ENCODE peak calls at places on chromosomes 4 and X, in six cellular contexts. C, O, D, I, L and W are unnamed samples.
A peak's percentile ranks its signal among the peaks of the same experiment; 100 is the strongest.

GRCh38 chrX:26032141-26032917 is 105.8 kb upstream of the MAGEB18 start:
- DNase-seq in C (no peak), O (no peak), D (no peak), I (peak; percentile 50), L (no peak), W (no peak)

GRCh38 chr4:102064747-102065442 is 274.4 kb downstream of the BANK1 start:
- DNase-seq in C (no peak), O (no peak), D (no peak), I (no peak), L (no peak), W (no peak)

GRCh38 chr4:69584135-69584534 is 55.3 kb downstream of the UGT2A2 start:
- DNase-seq in C (no peak), O (no peak), D (no peak), I (no peak), L (no peak), W (no peak)

GRCh38 chrX:79081895-79082512 is 62.5 kb upstream of the GPR174 start:
- DNase-seq in C (no peak), O (peak; percentile 1), D (no peak), I (peak; percentile 28), L (no peak), W (no peak)

GRCh38 chr4:107740381-107740780 is 20.3 kb upstream of the PAPSS1 start:
- DNase-seq in C (no peak), O (no peak), D (no peak), I (peak; percentile 10), L (no peak), W (no peak)

GRCh38 chr4:43547560-43547959 is 655.0 kb downstream of the GRXCR1 start:
- DNase-seq in C (no peak), O (no peak), D (no peak), I (no peak), L (no peak), W (no peak)

GRCh38 chr4:20684852-20685763 is 15.2 kb upstream of the PACRGL start:
- DNase-seq in C (no peak), O (no peak), D (no peak), I (peak; percentile 29), L (no peak), W (no peak)

GRCh38 chr4:3384391-3384770 is 57.4 kb upstream of the HGFAC start:
- DNase-seq in C (no peak), O (no peak), D (no peak), I (no peak), L (no peak), W (no peak)

GRCh38 chr4:8540586-8540985 is 39.6 kb upstream of the GPR78 start:
- DNase-seq in C (no peak), O (no peak), D (no peak), I (no peak), L (no peak), W (no peak)

GRCh38 chr4:3766207-3766790 is at the start of gene ADRA2C:
- DNase-seq in C (no peak), O (peak; percentile 35), D (no peak), I (no peak), L (no peak), W (peak; percentile 67)

GRCh38 chr4:180134116-180134866 is 2108.9 kb upstream of the TENM3 start:
- DNase-seq in C (no peak), O (no peak), D (no peak), I (peak; percentile 6), L (no peak), W (peak; percentile 45)

GRCh38 chr4:182655321-182655720 is 261.9 kb downstream of the DCTD start:
- DNase-seq in C (no peak), O (peak; percentile 66), D (no peak), I (no peak), L (no peak), W (no peak)

GRCh38 chr4:2366252-2367192 is 51.9 kb downstream of the ZFYVE28 start:
- DNase-seq in C (no peak), O (peak; percentile 73), D (no peak), I (no peak), L (peak; percentile 45), W (no peak)

GRCh38 chr4:54687887-54688841 is 30.4 kb downstream of the KIT start:
- DNase-seq in C (no peak), O (peak; percentile 81), D (no peak), I (peak; percentile 84), L (no peak), W (no peak)

GRCh38 chr4:176671532-176671931 is 121.2 kb downstream of the VEGFC start:
- DNase-seq in C (no peak), O (no peak), D (no peak), I (no peak), L (no peak), W (no peak)

GRCh38 chr4:168836482-168836881 is 173.6 kb downstream of the CBR4 start:
- DNase-seq in C (no peak), O (no peak), D (no peak), I (no peak), L (no peak), W (no peak)

GRCh38 chr4:146333895-146334262 is 119.5 kb downstream of the REELD1 start:
- DNase-seq in C (no peak), O (no peak), D (no peak), I (no peak), L (no peak), W (no peak)

GRCh38 chrX:27890611-27891010 is 82.8 kb downstream of the MAGEB10 start:
- DNase-seq in C (no peak), O (no peak), D (no peak), I (peak; percentile 61), L (no peak), W (no peak)

GRCh38 chr4:24772952-24773351 is 22.4 kb upstream of the SOD3 start:
- DNase-seq in C (no peak), O (no peak), D (no peak), I (no peak), L (no peak), W (no peak)

GRCh38 chr4:152106113-152106763 is 345.4 kb upstream of the GATB start:
- DNase-seq in C (peak; percentile 84), O (peak; percentile 43), D (peak; percentile 66), I (peak; percentile 96), L (no peak), W (no peak)

GRCh38 chr4:175371091-175371490 is 441.0 kb downstream of the GPM6A start:
- DNase-seq in C (no peak), O (no peak), D (no peak), I (no peak), L (no peak), W (no peak)

GRCh38 chr4:121764702-121765367 is at the start of gene SMIM43:
- DNase-seq in C (no peak), O (no peak), D (no peak), I (no peak), L (no peak), W (no peak)

GRCh38 chr4:145034727-145035211 is 63.2 kb downstream of the ANAPC10 start:
- DNase-seq in C (no peak), O (no peak), D (no peak), I (peak; percentile 89), L (no peak), W (no peak)

GRCh38 chrX:115408736-115409390 is 119.3 kb downstream of the LUZP4 start:
- DNase-seq in C (no peak), O (no peak), D (no peak), I (peak; percentile 29), L (no peak), W (no peak)

GRCh38 chr4:158811704-158812103 is 42.9 kb downstream of the FNIP2 start:
- DNase-seq in C (peak; percentile 50), O (peak; percentile 25), D (peak; percentile 50), I (no peak), L (no peak), W (no peak)

GRCh38 chrX:11540532-11541377 is 125.0 kb downstream of the ARHGAP6 start:
- DNase-seq in C (no peak), O (no peak), D (no peak), I (no peak), L (no peak), W (no peak)

GRCh38 chr4:5753766-5754528 is 42.9 kb downstream of the EVC start:
- DNase-seq in C (no peak), O (no peak), D (no peak), I (peak; percentile 89), L (no peak), W (no peak)

GRCh38 chrX:150196300-150196699 is 166.8 kb upstream of the MAMLD1 start:
- DNase-seq in C (no peak), O (no peak), D (no peak), I (no peak), L (no peak), W (no peak)

GRCh38 chrX:18640686-18641085 is 31.2 kb downstream of the RS1 start:
- DNase-seq in C (no peak), O (no peak), D (no peak), I (no peak), L (no peak), W (peak; percentile 88)

GRCh38 chrX:112849010-112849409 is 8.4 kb upstream of the AMOT start:
- DNase-seq in C (no peak), O (peak; percentile 12), D (no peak), I (no peak), L (no peak), W (peak; percentile 6)

GRCh38 chrX:66731398-66731797 is 92.5 kb upstream of the EDA2R start:
- DNase-seq in C (no peak), O (no peak), D (no peak), I (peak; percentile 24), L (no peak), W (no peak)

DNA sequence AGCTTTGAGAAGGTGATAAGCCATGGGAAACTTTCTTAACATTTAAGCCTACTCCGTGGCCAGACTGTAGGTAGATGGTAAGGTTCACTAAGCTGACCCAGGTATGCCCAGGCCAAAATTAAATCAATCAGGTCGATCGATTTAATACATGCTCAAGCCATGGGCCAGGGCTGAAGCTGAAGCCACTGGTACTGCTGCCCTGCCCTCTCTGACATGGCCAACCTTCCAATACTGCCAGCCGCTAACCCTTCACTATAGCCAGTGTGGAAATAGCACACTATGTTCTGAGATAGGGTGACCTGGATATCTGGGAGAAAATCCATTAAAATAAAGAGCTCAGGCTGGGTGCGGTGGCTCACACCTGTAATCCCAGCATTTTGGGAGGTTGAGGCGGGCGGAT is 31.6 kb downstream of the TSC22D3 start:
- DNase-seq in C (no peak), O (no peak), D (no peak), I (no peak), L (no peak), W (no peak)
- H3K4me3 ChIP-seq in C (no peak overlapping the region), O (no peak overlapping the region), D (no peak overlapping the region), I (no peak overlapping the region), L (no peak overlapping the region), W (no peak overlapping the region)

GRCh38 chrX:107107459-107107858 is 11.2 kb downstream of the RBM41 start:
- DNase-seq in C (no peak), O (no peak), D (no peak), I (no peak), L (no peak), W (no peak)
- TF ChIP-seq CTCF in C (no peak), O (no peak), D (no peak), I (no peak), L (no peak), W (no peak)

GRCh38 chr4:186039697-186040096 is 29.3 kb upstream of the TLR3 start:
- DNase-seq in C (no peak), O (peak; percentile 83), D (no peak), I (no peak), L (no peak), W (no peak)
- H3K4me3 ChIP-seq in C (no peak overlapping the region), O (no peak overlapping the region), D (no peak overlapping the region), I (no peak overlapping the region), L (no peak overlapping the region), W (no peak overlapping the region)

DNA sequence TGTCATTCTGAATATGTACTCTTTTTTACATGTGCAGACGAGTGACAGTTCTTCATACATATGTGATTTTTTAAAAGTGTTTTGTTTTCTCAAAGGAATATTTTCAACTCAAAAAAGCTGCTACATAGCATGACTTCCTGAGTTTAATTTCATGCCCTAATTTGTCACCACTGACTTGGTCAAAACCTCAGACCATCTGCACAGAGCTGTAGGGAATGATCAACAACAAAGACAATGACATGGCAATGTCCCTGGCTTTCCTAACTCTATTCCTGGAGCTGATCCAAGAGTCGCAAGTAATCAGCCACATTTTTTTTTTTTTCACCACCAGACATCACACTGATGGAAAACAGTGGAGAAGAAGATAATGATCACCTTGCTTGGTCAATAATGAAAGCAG is 97.7 kb downstream of the TMA16 start:
- DNase-seq in C (no peak), O (no peak), D (no peak), I (no peak), L (no peak), W (no peak)
- TF ChIP-seq CTCF in C (no peak), O (no peak), D (no peak), I (no peak), L (no peak), W (no peak)